ENCODE peak calls at places on chromosomes 3 and 15, in five cellular contexts. O is H1, Z is GM12878, W is HCT116, H is K562. B is an unnamed sample.

GRCh38 chr15:45842151-45842550 is 207.3 kb downstream of the SQOR start:
- DNase-seq in O (no peak), Z (no peak), W (no peak), H (no peak), B (peak; percentile 23)

GRCh38 chr3:172102123-172102882 is 62.9 kb downstream of the FNDC3B start:
- DNase-seq in O (no peak), Z (no peak), W (no peak), H (no peak), B (no peak)

GRCh38 chr15:90482124-90483011 is 47.4 kb upstream of the CRTC3 start:
- DNase-seq in O (no peak), Z (no peak), W (peak; percentile 34), H (peak; percentile 19), B (peak; percentile 80)

GRCh38 chr3:127628788-127629456 is at the start of gene PODXL2:
- DNase-seq in O (peak; percentile 13), Z (no peak), W (peak; percentile 24), H (peak; percentile 98), B (peak; percentile 28)

GRCh38 chr3:5122741-5123706 is 932 bp downstream of the ARL8B start:
- DNase-seq in O (peak; percentile 10), Z (no peak), W (no peak), H (no peak), B (peak; percentile 54)

GRCh38 chr3:98343647-98344507 is 9.8 kb upstream of the OR5K4 start:
- DNase-seq in O (no peak), Z (no peak), W (peak; percentile 29), H (peak; percentile 19), B (peak; percentile 62)

GRCh38 chr15:34241376-34242350 is 16.8 kb downstream of the EMC4 start:
- DNase-seq in O (no peak), Z (no peak), W (no peak), H (peak; percentile 43), B (peak; percentile 34)

GRCh38 chr3:44173263-44173662 is 68.4 kb upstream of the TOPAZ1 start:
- DNase-seq in O (no peak), Z (no peak), W (no peak), H (no peak), B (no peak)

GRCh38 chr3:152365766-152366593 is 97.3 kb downstream of the MBNL1 start:
- DNase-seq in O (no peak), Z (no peak), W (no peak), H (no peak), B (no peak)

GRCh38 chr15:80695099-80695910 is at the start of gene ABHD17C:
- DNase-seq in O (no peak), Z (no peak), W (no peak), H (peak; percentile 87), B (peak; percentile 9)

GRCh38 chr15:99102332-99103235 is 2.3 kb upstream of the SYNM start:
- DNase-seq in O (no peak), Z (no peak), W (no peak), H (no peak), B (no peak)

GRCh38 chr15:76071816-76072215 is 12.0 kb downstream of the TMEM266 start:
- DNase-seq in O (no peak), Z (no peak), W (no peak), H (no peak), B (no peak)

GRCh38 chr3:114941626-114942309 is 205.3 kb downstream of the ZBTB20 start:
- DNase-seq in O (no peak), Z (no peak), W (no peak), H (no peak), B (no peak)

GRCh38 chr3:4744405-4745239 is 234.6 kb upstream of the BHLHE40 start:
- DNase-seq in O (no peak), Z (no peak), W (no peak), H (no peak), B (peak; percentile 89)

GRCh38 chr15:40444741-40445140 is 4.0 kb downstream of the BAHD1 start:
- DNase-seq in O (no peak), Z (no peak), W (no peak), H (no peak), B (no peak)

GRCh38 chr3:66041116-66041515 is 2.4 kb upstream of the MAGI1 start:
- DNase-seq in O (no peak), Z (no peak), W (no peak), H (no peak), B (no peak)

GRCh38 chr3:157125101-157125500 is 34.8 kb downstream of the CCNL1 start:
- DNase-seq in O (no peak), Z (no peak), W (no peak), H (no peak), B (no peak)

GRCh38 chr3:39234705-39235104 is 42.3 kb upstream of the XIRP1 start:
- DNase-seq in O (no peak), Z (no peak), W (no peak), H (no peak), B (no peak)

GRCh38 chr3:179446501-179446900 is 4.8 kb downstream of the GNB4 start:
- DNase-seq in O (no peak), Z (no peak), W (peak; percentile 7), H (no peak), B (peak; percentile 27)

GRCh38 chr15:77527164-77527778 is 105.4 kb downstream of the LINGO1 start:
- DNase-seq in O (no peak), Z (no peak), W (no peak), H (peak; percentile 48), B (peak; percentile 70)

GRCh38 chr15:98599911-98600685 is 48.2 kb upstream of the IGF1R start:
- DNase-seq in O (no peak), Z (peak; percentile 21), W (no peak), H (no peak), B (no peak)

GRCh38 chr15:30924353-30924752 is 20.6 kb downstream of the FAN1 start:
- DNase-seq in O (no peak), Z (no peak), W (no peak), H (no peak), B (no peak)

GRCh38 chr15:59862191-59863155 is 141.6 kb upstream of the FOXB1 start:
- DNase-seq in O (no peak), Z (no peak), W (no peak), H (no peak), B (no peak)

GRCh38 chr3:190414297-190414696 is 26.3 kb downstream of the CLDN16 start:
- DNase-seq in O (no peak), Z (no peak), W (no peak), H (no peak), B (no peak)

GRCh38 chr15:101167366-101167790 is 84.5 kb downstream of the CHSY1 start:
- DNase-seq in O (no peak), Z (no peak), W (no peak), H (no peak), B (peak; percentile 31)

GRCh38 chr3:47622648-47623047 is 44.0 kb upstream of the CSPG5 start:
- DNase-seq in O (no peak), Z (no peak), W (no peak), H (no peak), B (peak; percentile 63)

DNA sequence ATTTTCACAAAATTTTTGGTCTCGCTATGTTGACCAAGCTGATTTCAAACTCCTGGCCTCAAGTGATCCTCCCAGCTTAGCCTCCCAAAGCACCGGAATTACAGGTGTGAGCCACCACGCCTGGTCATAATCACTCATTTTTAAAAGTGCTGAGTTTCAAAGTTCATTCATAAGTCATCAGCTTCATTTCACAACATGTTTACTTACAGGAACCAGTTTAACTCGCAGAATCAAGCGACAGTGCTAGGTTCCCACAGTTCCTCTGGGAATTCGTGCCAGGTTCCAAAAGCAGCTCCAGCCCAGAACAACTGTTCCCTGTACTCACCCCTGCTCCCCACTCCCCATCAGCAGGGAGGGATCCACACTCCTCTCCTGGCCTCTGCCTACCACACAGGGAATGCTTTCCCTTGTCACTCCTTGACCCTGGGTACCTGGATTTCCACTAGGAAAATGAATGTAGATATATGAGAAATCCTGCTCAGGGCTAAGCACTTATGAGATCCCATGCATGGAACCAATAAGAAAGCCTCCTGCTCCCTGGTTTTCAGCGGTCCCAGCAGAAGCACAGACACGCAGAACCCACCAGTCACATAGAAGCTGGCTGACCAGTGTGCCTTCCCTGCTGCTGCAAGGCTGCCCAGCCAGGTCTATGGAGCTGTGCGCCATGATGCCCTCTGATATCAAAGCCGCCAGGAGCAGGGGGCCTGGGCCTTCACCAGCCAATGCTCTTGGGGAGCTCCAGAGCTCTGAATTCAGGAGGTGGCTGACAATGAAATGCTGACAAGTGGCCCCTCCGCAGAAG is 72.3 kb downstream of the ITGB5 start:
- DNase-seq in O (no peak), Z (no peak), W (no peak), H (no peak), B (peak; percentile 71)
- TF ChIP-seq MAX in O (no peak), Z (no peak), W (no peak), H (no peak), B (peak; percentile 39)

GRCh38 chr3:77606372-77606771 is 566.5 kb downstream of the ROBO2 start:
- DNase-seq in O (no peak), Z (no peak), W (no peak), H (no peak), B (no peak)

GRCh38 chr3:77605308-77605707 is 565.4 kb downstream of the ROBO2 start:
- DNase-seq in O (no peak), Z (no peak), W (no peak), H (no peak), B (peak; percentile 40)

GRCh38 chr3:77602722-77603121 is 562.8 kb downstream of the ROBO2 start:
- DNase-seq in O (no peak), Z (no peak), W (no peak), H (no peak), B (no peak)

GRCh38 chr3:77601853-77602440 is 562.0 kb downstream of the ROBO2 start:
- DNase-seq in O (no peak), Z (no peak), W (no peak), H (no peak), B (no peak)

DNA sequence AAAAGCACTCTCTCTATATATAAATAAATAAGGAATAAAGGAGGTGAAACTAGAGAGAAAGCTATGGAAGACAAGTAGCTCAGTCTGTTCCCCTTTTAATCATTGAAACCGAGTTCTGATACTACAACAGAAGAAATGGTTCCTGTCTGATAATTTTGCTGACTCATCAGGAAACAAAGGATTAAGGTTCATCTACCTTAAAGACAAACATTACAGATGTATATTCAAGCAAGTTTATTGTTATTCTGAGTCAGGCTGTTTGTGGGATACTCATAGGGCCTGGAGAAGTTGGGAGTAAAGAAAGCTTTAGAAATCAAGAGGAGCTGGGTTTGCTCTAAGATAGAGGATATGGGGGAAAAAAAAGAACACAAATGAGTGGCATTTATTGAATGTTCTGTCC is 566.0 kb downstream of the ROBO2 start:
- DNase-seq in O (no peak), Z (no peak), W (no peak), H (no peak), B (no peak)
- TF ChIP-seq ZNF274 in O (no peak), Z (no peak), W (no peak), H (no peak), B (no peak)

GRCh38 chr3:11770105-11770476 is 76.6 kb downstream of the TAMM41 start:
- DNase-seq in O (no peak), Z (no peak), W (no peak), H (no peak), B (no peak)

GRCh38 chr3:11769704-11770103 is 77.0 kb downstream of the TAMM41 start:
- DNase-seq in O (no peak), Z (no peak), W (no peak), H (no peak), B (no peak)

GRCh38 chr3:11774296-11774877 is 72.3 kb downstream of the TAMM41 start:
- DNase-seq in O (peak; percentile 36), Z (no peak), W (peak; percentile 45), H (peak; percentile 33), B (peak; percentile 52)

GRCh38 chr3:11768604-11769003 is 78.1 kb downstream of the TAMM41 start:
- DNase-seq in O (no peak), Z (no peak), W (no peak), H (no peak), B (no peak)

GRCh38 chr3:11770477-11771381 is 76.0 kb downstream of the TAMM41 start:
- DNase-seq in O (peak; percentile 74), Z (peak; percentile 50), W (peak; percentile 87), H (peak; percentile 92), B (peak; percentile 83)
- TF ChIP-seq POLR2A in O (no peak), Z (peak; percentile 74), W (peak; percentile 29), H (no peak), B (no peak)

GRCh38 chr3:168096210-168096795 is 579 bp upstream of the GOLIM4 start:
- DNase-seq in O (no peak), Z (peak; percentile 56), W (peak; percentile 83), H (peak; percentile 44), B (peak; percentile 87)
- TF ChIP-seq MAX in O (peak; percentile 71), Z (no peak), W (peak; percentile 97), H (peak; percentile 100), B (peak; percentile 95)